ENCODE peak calls at places on chromosomes 1 and 21, in seven cellular contexts. K is GM23338, U is T-helper 9 cell, V is GM20000, Z is tibial nerve, I is hepatic stellate cell, P is HS-27A. M is an unnamed sample.

GRCh38 chr1:200217703-200218102 is 190.2 kb downstream of the NR5A2 start:
- DNase-seq in K (no peak), I (no peak), Z (no peak), U (no peak), P (no peak), V (peak; percentile 25), M (no peak)

GRCh38 chr1:30109853-30110252 is 613.5 kb downstream of the MATN1 start:
- DNase-seq in U (no peak), P (no peak), K (no peak), Z (no peak), V (no peak), I (peak; percentile 17), M (no peak)

GRCh38 chr1:231549733-231550447 is 21.4 kb downstream of the TSNAX start:
- DNase-seq in P (no peak), K (no peak), U (no peak), V (no peak), Z (no peak), I (no peak), M (no peak)

GRCh38 chr21:44681861-44682579 is at the start of gene KRTAP12-1:
- DNase-seq in U (no peak), V (no peak), Z (no peak), P (no peak), K (no peak), I (no peak), M (no peak)

GRCh38 chr1:60488857-60489256 is 415.3 kb upstream of the C1orf87 start:
- DNase-seq in K (no peak), Z (peak; percentile 65), U (no peak), P (no peak), V (no peak), I (no peak), M (no peak)

GRCh38 chr1:116540088-116540487 is 30.7 kb downstream of the CD58 start:
- DNase-seq in I (no peak), P (no peak), Z (no peak), V (peak; percentile 77), K (no peak), U (no peak), M (no peak)

GRCh38 chr1:234750922-234751595 is 141.1 kb upstream of the IRF2BP2 start:
- DNase-seq in U (no peak), V (no peak), P (no peak), K (no peak), Z (no peak), I (no peak), M (no peak)

GRCh38 chr1:158329807-158330206 is 1.5 kb downstream of the CD1B start:
- DNase-seq in V (peak; percentile 45), Z (no peak), K (peak; percentile 36), U (no peak), P (no peak), I (no peak), M (peak; percentile 35)

GRCh38 chr1:19765623-19766022 is 34.1 kb downstream of the TMCO4 start:
- DNase-seq in I (peak; percentile 96), Z (no peak), V (no peak), P (peak; percentile 92), U (no peak), K (no peak), M (peak; percentile 33)

GRCh38 chr1:228014235-228014930 is 7.6 kb downstream of the WNT3A start:
- DNase-seq in K (no peak), V (no peak), U (no peak), I (no peak), P (no peak), Z (no peak), M (no peak)

GRCh38 chr1:41804176-41804575 is 114.5 kb downstream of the HIVEP3 start:
- DNase-seq in V (no peak), P (no peak), Z (no peak), U (no peak), I (no peak), K (no peak), M (no peak)

M was measured in iPS-NIHi11.